ENCODE peak calls at places on chromosomes 6 and 20, in five cellular contexts. V is H9, A is IMR-90, H is H1, G is fibroblast of lung. F is an unnamed sample.

GRCh38 chr6:150152891-150153876 is 10.3 kb downstream of the PPP1R14C start:
- DNase-seq in V (no peak), A (peak; percentile 4), H (no peak), G (no peak), F (no peak)

GRCh38 chr6:164741938-164742451 is 567.4 kb downstream of the C6orf118 start:
- DNase-seq in V (peak; percentile 64), A (no peak), H (no peak), G (no peak), F (no peak)

GRCh38 chr6:131831392-131831791 is 23.6 kb downstream of the ENPP1 start:
- DNase-seq in V (no peak), A (peak; percentile 46), H (no peak), G (peak; percentile 75), F (no peak)

GRCh38 chr6:150694889-150695288 is 95.2 kb downstream of the PLEKHG1 start:
- DNase-seq in V (no peak), A (no peak), H (no peak), G (no peak), F (no peak)

GRCh38 chr6:158518196-158519127 is 41.4 kb upstream of the TMEM181 start:
- DNase-seq in V (peak; percentile 87), A (peak; percentile 69), H (no peak), G (peak; percentile 80), F (peak; percentile 37)

GRCh38 chr6:27545271-27546046 is 72.6 kb upstream of the ZNF184 start:
- DNase-seq in V (peak; percentile 85), A (peak; percentile 76), H (peak; percentile 84), G (peak; percentile 57), F (peak; percentile 40)

GRCh38 chr6:6556162-6556737 is 32.3 kb upstream of the LY86 start:
- DNase-seq in V (no peak), A (no peak), H (no peak), G (peak; percentile 26), F (no peak)

GRCh38 chr6:31651602-31652191 is 764 bp downstream of the BAG6 start:
- DNase-seq in V (peak; percentile 89), A (peak; percentile 80), H (peak; percentile 36), G (peak; percentile 77), F (peak; percentile 78)

GRCh38 chr6:148521158-148521557 is 178.5 kb downstream of the SASH1 start:
- DNase-seq in V (no peak), A (no peak), H (no peak), G (no peak), F (no peak)

GRCh38 chr6:44188819-44189218 is 27.9 kb upstream of the MYMX start:
- DNase-seq in V (no peak), A (no peak), H (no peak), G (no peak), F (no peak)

GRCh38 chr20:48849779-48850178 is 22.0 kb upstream of the PREX1 start:
- DNase-seq in V (no peak), A (no peak), H (no peak), G (no peak), F (no peak)

GRCh38 chr20:12201289-12201991 is 283.7 kb downstream of the BTBD3 start:
- DNase-seq in V (no peak), A (peak; percentile 16), H (no peak), G (peak; percentile 55), F (no peak)

GRCh38 chr20:42179768-42180167 is 561.6 kb upstream of the CHD6 start:
- DNase-seq in V (peak; percentile 36), A (no peak), H (no peak), G (no peak), F (no peak)

GRCh38 chr20:57514273-57514751 is 10.6 kb downstream of the CTCFL start:
- DNase-seq in V (peak; percentile 73), A (peak; percentile 64), H (no peak), G (peak; percentile 75), F (peak; percentile 79)

GRCh38 chr6:18654821-18655220 is 267.7 kb downstream of the RNF144B start:
- DNase-seq in V (no peak), A (no peak), H (no peak), G (no peak), F (no peak)

GRCh38 chr20:41047975-41048305 is 19.3 kb downstream of the TOP1 start:
- DNase-seq in V (no peak), A (no peak), H (no peak), G (peak; percentile 51), F (no peak)

GRCh38 chr6:14858808-14859207 is 387.1 kb upstream of the JARID2 start:
- DNase-seq in V (no peak), A (no peak), H (no peak), G (no peak), F (no peak)

GRCh38 chr6:5433324-5433723 is 172.0 kb downstream of the FARS2 start:
- DNase-seq in V (no peak), A (no peak), H (no peak), G (no peak), F (no peak)

GRCh38 chr20:60294627-60295026 is 336.4 kb downstream of the CDH26 start:
- DNase-seq in V (no peak), A (no peak), H (no peak), G (no peak), F (no peak)

DNA sequence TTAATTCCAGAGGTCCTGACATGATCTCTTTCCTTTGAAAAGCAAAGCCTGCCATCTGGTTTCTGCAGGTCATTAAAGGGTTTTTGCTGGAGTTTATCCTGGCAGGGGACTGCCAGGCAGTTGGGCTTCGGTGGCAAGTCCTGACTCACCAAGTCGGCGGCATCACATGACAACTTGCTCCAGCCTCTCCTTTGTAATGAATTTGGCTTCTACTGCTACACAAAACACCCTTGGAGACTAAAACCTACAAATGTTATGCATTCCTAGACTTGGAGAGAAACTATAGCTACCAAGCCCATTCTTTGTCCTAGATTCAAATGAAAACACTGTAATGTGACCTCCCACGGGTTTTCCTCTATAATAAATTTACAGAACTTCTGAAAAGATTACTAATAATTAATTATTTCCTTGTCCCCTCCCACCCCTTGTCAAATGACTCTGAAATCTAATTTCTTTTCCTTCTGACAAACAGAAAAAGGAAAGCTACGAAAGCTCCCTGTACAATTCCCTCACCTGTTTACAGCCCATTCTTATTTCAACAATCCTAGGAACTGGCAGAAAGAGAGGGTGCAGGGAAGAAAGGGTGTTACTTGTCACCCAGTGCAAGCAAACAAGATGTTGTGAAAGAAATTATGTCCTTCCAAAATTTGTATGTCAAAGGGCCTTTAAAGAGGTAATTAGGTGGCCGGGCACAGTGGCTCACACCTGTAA is 62.9 kb downstream of the QRSL1 start:
- DNase-seq in V (peak; percentile 81), A (peak; percentile 15), H (peak; percentile 50), G (peak; percentile 34), F (peak; percentile 53)
- H3K9ac ChIP-seq in V (no peak overlapping the region), A (no peak overlapping the region), H (no peak overlapping the region), G (no peak overlapping the region), F (no peak overlapping the region)

DNA sequence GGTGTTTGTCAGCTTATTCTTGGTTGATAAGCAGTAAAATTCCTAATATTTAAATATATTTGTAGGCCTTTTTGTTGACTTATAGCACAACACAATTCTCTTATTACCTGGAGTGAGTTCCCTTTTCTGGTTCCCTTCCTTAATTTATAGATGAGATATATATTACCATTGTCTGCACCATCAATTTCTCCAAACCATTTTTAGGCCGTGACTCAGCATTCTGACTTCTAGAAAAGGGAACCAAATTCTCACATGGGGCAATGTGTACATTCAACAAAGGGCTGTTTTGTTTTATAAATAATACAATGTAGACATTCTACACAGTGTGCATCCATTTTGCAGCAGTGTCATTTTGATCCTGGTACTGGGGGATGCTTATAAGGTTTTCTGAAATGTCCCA is 52.8 kb downstream of the NCOA7 start:
- DNase-seq in V (no peak), A (no peak), H (no peak), G (no peak), F (no peak)
- TF ChIP-seq CTCF in V (no peak), A (no peak), H (no peak), G (no peak), F (no peak)

GRCh38 chr6:122997541-122998150 is 1.6 kb downstream of the CLVS2 start:
- DNase-seq in V (no peak), A (no peak), H (no peak), G (no peak), F (no peak)
- H3K9ac ChIP-seq in V (no peak overlapping the region), A (no peak overlapping the region), H (no peak overlapping the region), G (no peak overlapping the region), F (no peak overlapping the region)

DNA sequence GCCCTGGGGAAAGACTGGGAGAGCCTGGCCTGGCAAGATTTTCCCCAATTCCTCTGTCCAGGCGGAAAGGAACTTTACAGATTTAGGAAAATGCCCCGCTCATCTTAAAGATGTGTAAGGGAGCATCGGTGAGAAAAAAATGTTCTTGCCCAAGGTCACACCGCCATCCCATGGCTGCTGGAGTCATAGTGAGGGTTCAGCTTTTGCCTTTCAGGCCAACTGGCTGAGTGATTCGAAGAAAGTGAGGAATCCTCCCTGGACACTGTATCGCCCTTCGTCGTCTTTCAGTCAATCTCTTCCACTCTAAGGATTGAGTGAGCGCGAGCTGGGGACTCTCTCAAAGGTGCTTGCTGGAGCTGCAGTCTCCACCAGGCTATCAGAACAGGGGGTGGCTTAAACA is 1.4 kb downstream of the WFDC2 start:
- DNase-seq in V (no peak), A (no peak), H (no peak), G (no peak), F (no peak)
- TF ChIP-seq CTCF in V (peak; percentile 35), A (peak; percentile 1), H (peak; percentile 21), G (peak; percentile 14), F (no peak)

GRCh38 chr6:106519460-106520394 is 109.6 kb downstream of the RTN4IP1 start:
- DNase-seq in V (no peak), A (peak; percentile 95), H (no peak), G (peak; percentile 86), F (no peak)
- H3K9ac ChIP-seq in V (no peak overlapping the region), A (peak overlapping the region; percentile 3), H (no peak overlapping the region), G (no peak overlapping the region), F (no peak overlapping the region)

DNA sequence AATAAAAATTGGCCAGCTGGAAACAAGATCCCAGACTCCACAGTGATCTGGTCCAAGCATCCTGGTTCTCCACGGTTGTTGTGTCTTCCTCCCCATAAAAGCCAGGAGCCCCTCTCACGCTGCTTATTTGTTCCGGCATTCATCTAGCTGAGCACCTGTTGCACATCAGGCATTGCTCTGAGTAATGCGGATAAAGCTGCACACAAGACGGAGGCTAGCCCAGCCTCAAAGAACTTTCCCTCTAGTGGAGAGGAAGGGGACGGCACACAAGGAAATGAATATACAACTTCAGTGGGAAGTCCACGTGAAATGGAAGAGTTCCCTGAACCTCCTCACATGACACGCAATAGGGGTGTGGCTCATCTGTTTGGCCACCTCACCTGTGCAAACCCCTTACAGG is 30.3 kb upstream of the NXT1 start:
- DNase-seq in V (no peak), A (peak; percentile 17), H (no peak), G (no peak), F (no peak)
- TF ChIP-seq CTCF in V (peak; percentile 58), A (peak; percentile 35), H (no peak), G (peak; percentile 54), F (no peak)

GRCh38 chr6:84019171-84019570 is 14.4 kb upstream of the MRAP2 start:
- DNase-seq in V (peak; percentile 33), A (no peak), H (no peak), G (no peak), F (no peak)
- H3K9ac ChIP-seq in V (no peak overlapping the region), A (no peak overlapping the region), H (no peak overlapping the region), G (no peak overlapping the region), F (no peak overlapping the region)